ENCODE peak calls at places on chromosomes 13 and 19, in six cellular contexts. A, F, K, C, P and S are unnamed samples.

GRCh38 chr13:68019901-68020300 is 789.8 kb upstream of the PCDH9 start:
- DNase-seq in P (no peak), A (no peak), F (no peak), C (no peak), K (no peak), S (no peak)

GRCh38 chr19:932647-933552 is 7.1 kb downstream of the ARID3A start:
- DNase-seq in F (peak), K (peak), A (no peak), P (peak), C (no peak), S (peak)

GRCh38 chr13:30569901-30570576 is 47.7 kb upstream of the USPL1 start:
- DNase-seq in A (no peak), C (no peak), F (no peak), P (peak), K (peak), S (no peak)

GRCh38 chr13:108407495-108407894 is 138.0 kb downstream of the TNFSF13B start:
- DNase-seq in F (no peak), A (no peak), P (no peak), C (no peak), K (no peak), S (no peak)

GRCh38 chr19:13132471-13133166 is 14.6 kb downstream of the NACC1 start:
- DNase-seq in P (no peak), A (no peak), F (peak), C (peak), K (no peak), S (no peak)

GRCh38 chr19:54373781-54374266 is 9.1 kb upstream of the LAIR1 start:
- DNase-seq in K (no peak), C (no peak), A (no peak), P (no peak), F (no peak), S (no peak)

GRCh38 chr19:18020212-18021067 is 12.5 kb downstream of the ARRDC2 start:
- DNase-seq in K (no peak), A (no peak), P (no peak), F (no peak), C (no peak), S (no peak)

GRCh38 chr19:11480081-11480926 is 542 bp downstream of the ELAVL3 start:
- DNase-seq in C (no peak), P (no peak), A (peak), K (no peak), F (no peak), S (no peak)

GRCh38 chr13:112615391-112615790 is 27.4 kb upstream of the TUBGCP3 start:
- DNase-seq in K (peak), F (no peak), C (no peak), A (no peak), P (no peak), S (no peak)

GRCh38 chr19:57406516-57407123 is 4.3 kb upstream of the ZNF17 start:
- DNase-seq in K (peak), F (peak), A (peak), P (peak), C (peak), S (peak)

GRCh38 chr19:16897572-16898056 is 8.8 kb downstream of the F2RL3 start:
- DNase-seq in A (no peak), P (no peak), F (no peak), K (no peak), C (no peak), S (no peak)

GRCh38 chr13:110306340-110306959 is 507 bp downstream of the COL4A1 start:
- DNase-seq in K (no peak), A (no peak), P (no peak), C (no peak), F (no peak), S (no peak)

GRCh38 chr19:45478454-45479238 is 10.8 kb downstream of the FOSB start:
- DNase-seq in F (peak), P (no peak), K (peak), C (peak), A (peak), S (peak)

GRCh38 chr19:19259741-19260140 is 13.4 kb downstream of the TM6SF2 start:
- DNase-seq in F (no peak), P (no peak), C (no peak), A (no peak), K (peak), S (peak)

GRCh38 chr19:38658462-38659306 is 11.2 kb downstream of the ACTN4 start:
- DNase-seq in C (no peak), A (peak), P (peak), K (peak), F (no peak), S (no peak)

GRCh38 chr19:17210296-17210695 is 4.9 kb upstream of the USE1 start:
- DNase-seq in C (no peak), K (no peak), P (peak), F (no peak), A (no peak), S (no peak)

GRCh38 chr19:8567522-8568172 is 9.6 kb downstream of the MYO1F start:
- DNase-seq in K (no peak), A (no peak), C (no peak), F (no peak), P (no peak), S (no peak)

GRCh38 chr13:29771247-29771646 is 79.2 kb downstream of the UBL3 start:
- DNase-seq in A (peak), K (no peak), P (no peak), C (no peak), F (no peak), S (peak)

GRCh38 chr19:3683866-3684816 is 16.1 kb downstream of the PIP5K1C start:
- DNase-seq in C (no peak), P (no peak), A (no peak), K (no peak), F (no peak), S (no peak)